ENCODE peak calls at places on chromosomes 16 and 17, in ten cellular contexts. V is Peyer's patch; J is PC-9; T is CD8-positive, alpha-beta T cell; F is left ventricle myocardium inferior; R is breast epithelium; P is WERI-Rb-1; M is uterus; A is RWPE1; Y is fibroblast of lung. E is an unnamed sample.

GRCh38 chr17:65431116-65431515 is 130.3 kb downstream of the AXIN2 start:
- DNase-seq in V (no peak), J (no peak), T (no peak), F (no peak), R (no peak), P (no peak), M (no peak), A (no peak), Y (no peak), E (no peak)

GRCh38 chr17:82414548-82415281 is 3.4 kb upstream of the HEXD start:
- DNase-seq in V (peak), J (no peak), T (peak), F (peak), R (peak), P (peak), M (peak), A (peak), Y (peak), E (peak)

GRCh38 chr16:720507-720989 is 398 bp upstream of the ANTKMT start:
- DNase-seq in V (peak), J (no peak), T (no peak), F (peak), R (no peak), P (peak), M (peak), A (no peak), Y (peak), E (no peak)

GRCh38 chr16:79571065-79571697 is 29.4 kb downstream of the MAF start:
- DNase-seq in V (no peak), J (no peak), T (no peak), F (peak), R (no peak), P (no peak), M (peak), A (no peak), Y (no peak), E (no peak)

GRCh38 chr17:73357318-73357717 is 45.5 kb upstream of the CDC42EP4 start:
- DNase-seq in V (no peak), J (no peak), T (no peak), F (peak), R (no peak), P (no peak), M (no peak), A (no peak), Y (no peak), E (no peak)

GRCh38 chr16:57970971-57971370 is at the start of gene CNGB1:
- DNase-seq in V (no peak), J (no peak), T (no peak), F (no peak), R (no peak), P (peak), M (no peak), A (no peak), Y (no peak), E (no peak)

GRCh38 chr17:83202002-83203000 is 122.9 kb downstream of the METRNL start:
- DNase-seq in V (peak), J (no peak), T (no peak), F (peak), R (no peak), P (peak), M (peak), A (no peak), Y (no peak), E (no peak)

GRCh38 chr16:14549789-14550153 is 80.3 kb downstream of the PARN start:
- DNase-seq in V (no peak), J (no peak), T (no peak), F (no peak), R (no peak), P (no peak), M (no peak), A (no peak), Y (no peak), E (no peak)

GRCh38 chr16:50592996-50593395 is 44.8 kb downstream of the NKD1 start:
- DNase-seq in V (no peak), J (no peak), T (no peak), F (no peak), R (no peak), P (no peak), M (no peak), A (no peak), Y (no peak), E (no peak)

GRCh38 chr16:19088341-19088916 is 21.0 kb downstream of the COQ7 start:
- DNase-seq in V (no peak), J (no peak), T (no peak), F (no peak), R (no peak), P (no peak), M (no peak), A (no peak), Y (no peak), E (no peak)

GRCh38 chr16:30761427-30761927 is 385 bp downstream of the CFAP119 start:
- DNase-seq in V (peak), J (no peak), T (peak), F (peak), R (no peak), P (peak), M (no peak), A (peak), Y (peak), E (peak)

GRCh38 chr16:29737713-29738112 is 8.1 kb downstream of the C16orf54 start:
- DNase-seq in V (peak), J (no peak), T (no peak), F (no peak), R (no peak), P (no peak), M (no peak), A (no peak), Y (no peak), E (no peak)

GRCh38 chr16:54208262-54208661 is 78.3 kb downstream of the IRX3 start:
- DNase-seq in V (no peak), J (no peak), T (no peak), F (no peak), R (no peak), P (no peak), M (no peak), A (no peak), Y (no peak), E (no peak)

GRCh38 chr16:26905336-26905735 is 161.4 kb upstream of the C16orf82 start:
- DNase-seq in V (no peak), J (no peak), T (no peak), F (no peak), R (no peak), P (no peak), M (no peak), A (no peak), Y (peak), E (no peak)

GRCh38 chr16:85995591-85996461 is 96.9 kb downstream of the IRF8 start:
- DNase-seq in V (peak), J (no peak), T (no peak), F (no peak), R (no peak), P (no peak), M (no peak), A (no peak), Y (no peak), E (no peak)

GRCh38 chr16:27364493-27365141 is 37.4 kb upstream of the IL21R start:
- DNase-seq in V (peak), J (peak), T (no peak), F (no peak), R (no peak), P (no peak), M (no peak), A (peak), Y (no peak), E (no peak)

GRCh38 chr16:4703906-4704305 is 10.5 kb downstream of the NUDT16L1 start:
- DNase-seq in V (no peak), J (no peak), T (no peak), F (no peak), R (no peak), P (no peak), M (no peak), A (no peak), Y (no peak), E (no peak)

GRCh38 chr16:1635070-1635469 is 22.9 kb downstream of the CRAMP1 start:
- DNase-seq in V (no peak), J (no peak), T (no peak), F (no peak), R (no peak), P (no peak), M (no peak), A (no peak), Y (no peak), E (no peak)

GRCh38 chr17:4533522-4534502 is 21.4 kb downstream of the MYBBP1A start:
- DNase-seq in V (peak), J (peak), T (no peak), F (peak), R (no peak), P (no peak), M (no peak), A (no peak), Y (no peak), E (no peak)

GRCh38 chr17:15999974-16000827 is 577 bp downstream of the TTC19 start:
- DNase-seq in V (no peak), J (no peak), T (no peak), F (peak), R (no peak), P (peak), M (peak), A (peak), Y (peak), E (peak)

GRCh38 chr16:13795131-13795530 is 124.8 kb upstream of the ERCC4 start:
- DNase-seq in V (no peak), J (no peak), T (no peak), F (no peak), R (no peak), P (no peak), M (no peak), A (no peak), Y (no peak), E (no peak)

GRCh38 chr16:66668777-66669444 is 27.6 kb downstream of the CMTM4 start:
- DNase-seq in V (no peak), J (no peak), T (no peak), F (no peak), R (no peak), P (no peak), M (no peak), A (no peak), Y (no peak), E (no peak)

GRCh38 chr16:53207810-53208752 is 153.3 kb downstream of the CHD9 start:
- DNase-seq in V (peak), J (no peak), T (peak), F (no peak), R (no peak), P (peak), M (no peak), A (peak), Y (peak), E (no peak)

GRCh38 chr17:40366076-40366860 is 1.7 kb upstream of the GJD3 start:
- DNase-seq in V (no peak), J (no peak), T (no peak), F (no peak), R (no peak), P (no peak), M (no peak), A (no peak), Y (no peak), E (no peak)

GRCh38 chr16:28981517-28981916 is 3.3 kb upstream of the LAT start:
- DNase-seq in V (no peak), J (no peak), T (no peak), F (no peak), R (no peak), P (peak), M (no peak), A (peak), Y (no peak), E (no peak)

GRCh38 chr17:57966246-57966645 is 11.0 kb upstream of the CUEDC1 start:
- DNase-seq in V (no peak), J (no peak), T (no peak), F (no peak), R (no peak), P (no peak), M (no peak), A (no peak), Y (no peak), E (no peak)

GRCh38 chr17:7888184-7888920 is at the start of gene CHD3:
- DNase-seq in V (peak), J (peak), T (peak), F (no peak), R (peak), P (no peak), M (no peak), A (no peak), Y (peak), E (peak)

GRCh38 chr17:17886253-17886652 is 49.5 kb upstream of the SREBF1 start:
- DNase-seq in V (peak), J (no peak), T (no peak), F (peak), R (no peak), P (peak), M (peak), A (no peak), Y (no peak), E (no peak)

GRCh38 chr17:66947311-66947710 is 17.2 kb upstream of the CACNG4 start:
- DNase-seq in V (no peak), J (no peak), T (no peak), F (no peak), R (no peak), P (peak), M (no peak), A (no peak), Y (no peak), E (no peak)

GRCh38 chr17:68512967-68513474 is 791 bp downstream of the PRKAR1A start:
- DNase-seq in V (peak), J (no peak), T (no peak), F (no peak), R (no peak), P (no peak), M (peak), A (peak), Y (peak), E (no peak)

GRCh38 chr16:879986-880385 is 79.5 kb upstream of the GNG13 start:
- DNase-seq in V (no peak), J (no peak), T (no peak), F (peak), R (no peak), P (no peak), M (no peak), A (no peak), Y (no peak), E (no peak)

GRCh38 chr16:15539197-15539596 is 103.8 kb downstream of the MARF1 start:
- DNase-seq in V (no peak), J (no peak), T (no peak), F (no peak), R (no peak), P (peak), M (no peak), A (no peak), Y (no peak), E (no peak)

GRCh38 chr16:52545157-52545543 is 1.8 kb downstream of the TOX3 start:
- DNase-seq in V (no peak), J (no peak), T (no peak), F (no peak), R (no peak), P (no peak), M (no peak), A (no peak), Y (no peak), E (no peak)

GRCh38 chr16:69727916-69728270 is 1.5 kb upstream of the NQO1 start:
- DNase-seq in V (peak), J (no peak), T (no peak), F (peak), R (no peak), P (no peak), M (no peak), A (no peak), Y (no peak), E (no peak)
- H3K27ac ChIP-seq in V (no peak), J (peak), T (no peak), F (peak), R (no peak), P (no peak), M (no peak), A (peak), Y (no peak), E (no peak)

DNA sequence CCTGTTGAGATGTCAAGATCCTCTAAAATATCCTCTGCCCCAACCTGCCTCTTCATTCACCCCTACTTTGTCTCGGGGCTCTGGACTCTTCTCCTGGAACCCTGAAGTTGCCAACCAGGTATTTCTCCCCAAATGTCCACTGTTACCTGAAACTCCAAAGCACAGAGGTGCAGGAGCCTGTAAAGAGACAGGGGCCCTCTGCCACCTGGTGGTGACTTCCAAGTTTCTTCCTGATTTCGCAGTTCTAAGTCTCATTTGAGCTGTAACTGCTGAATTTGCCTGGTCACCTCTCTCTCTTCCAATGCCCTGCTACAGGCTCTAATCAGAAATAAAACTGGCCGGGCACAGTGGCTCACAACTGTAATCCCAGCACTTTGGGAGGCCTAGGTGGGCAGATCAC is 77.1 kb upstream of the RCVRN start:
- DNase-seq in V (no peak), J (no peak), T (no peak), F (no peak), R (peak), P (peak), M (no peak), A (peak), Y (no peak), E (no peak)
- TF ChIP-seq CTCF in V (no peak), J (peak), T (no peak), F (peak), R (no peak), P (peak), M (peak), A (no peak), Y (peak), E (no peak)

DNA sequence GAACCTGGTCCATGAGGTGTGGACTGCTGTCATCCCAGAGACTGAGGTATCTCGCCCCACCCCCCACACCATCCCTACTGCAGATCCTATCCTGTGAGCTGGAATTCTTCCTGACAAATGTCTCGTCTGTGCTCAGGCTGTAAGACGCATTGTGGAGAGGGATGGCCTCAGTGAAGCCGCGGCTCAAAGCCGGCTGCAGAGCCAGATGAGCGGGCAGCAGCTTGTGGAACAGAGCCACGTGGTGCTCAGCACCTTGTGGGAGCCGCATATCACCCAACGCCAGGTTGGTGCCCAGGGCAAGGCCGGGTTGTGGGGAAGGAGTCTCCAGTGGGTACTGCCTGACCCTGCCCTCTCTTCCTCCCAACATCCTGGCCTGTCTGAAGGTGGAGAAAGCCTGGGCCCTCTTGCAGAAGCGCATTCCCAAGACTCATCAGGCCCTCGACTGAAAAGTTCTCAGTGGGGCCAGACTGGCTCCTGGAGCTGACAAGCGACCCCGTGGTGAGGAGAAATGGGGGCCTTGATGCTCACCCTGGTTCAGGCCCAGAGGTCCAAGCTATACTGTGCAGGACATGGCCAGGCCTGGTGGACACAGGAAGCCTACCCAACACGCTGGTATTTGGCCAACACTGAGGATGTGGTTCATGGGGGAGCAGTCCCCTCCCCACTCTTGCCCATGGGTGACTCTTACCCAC is 1.2 kb upstream of the MLX start:
- DNase-seq in V (no peak), J (no peak), T (no peak), F (no peak), R (no peak), P (no peak), M (no peak), A (no peak), Y (no peak), E (no peak)
- H3K27ac ChIP-seq in V (peak), J (no peak), T (no peak), F (peak), R (peak), P (no peak), M (peak), A (peak), Y (no peak), E (peak)

GRCh38 chr16:81279375-81279774 is 35.4 kb upstream of the GAN start:
- DNase-seq in V (no peak), J (no peak), T (no peak), F (no peak), R (no peak), P (no peak), M (no peak), A (no peak), Y (peak), E (no peak)
- TF ChIP-seq CTCF in V (no peak), J (no peak), T (no peak), F (no peak), R (no peak), P (no peak), M (no peak), A (no peak), Y (no peak), E (no peak)

GRCh38 chr16:22728167-22728836 is 85.7 kb upstream of the HS3ST2 start:
- DNase-seq in V (no peak), J (no peak), T (no peak), F (no peak), R (no peak), P (peak), M (no peak), A (no peak), Y (no peak), E (no peak)
- H3K27ac ChIP-seq in V (no peak), J (no peak), T (no peak), F (peak), R (no peak), P (no peak), M (no peak), A (no peak), Y (no peak), E (no peak)